ENCODE peak calls at places on chromosome 21, in six cellular contexts. P is upper lobe of left lung, Z is GM12878, W is HepG2, L is K562, Y is A549. O is an unnamed sample.

GRCh38 chr21:27173052-27173451 is 206.2 kb upstream of the ADAMTS5 start:
- ATAC-seq in P (no peak), Z (no peak), W (no peak), L (no peak), Y (no peak), O (peak)

GRCh38 chr21:26881504-26882228 is 36.5 kb upstream of the ADAMTS1 start:
- ATAC-seq in P (no peak), Z (no peak), W (no peak), L (no peak), Y (no peak), O (no peak)

GRCh38 chr21:39121600-39122355 is 61.5 kb downstream of the PSMG1 start:
- ATAC-seq in P (no peak), Z (no peak), W (no peak), L (no peak), Y (no peak), O (no peak)

GRCh38 chr21:30839304-30839703 is 9.7 kb upstream of the KRTAP7-1 start:
- ATAC-seq in P (no peak), Z (peak), W (peak), L (no peak), Y (no peak), O (no peak)

GRCh38 chr21:39319814-39320332 is 6.4 kb upstream of the BRWD1 start:
- ATAC-seq in P (no peak), Z (no peak), W (no peak), L (peak), Y (no peak), O (peak)

GRCh38 chr21:39845581-39846130 is 21.6 kb upstream of the PCP4 start:
- ATAC-seq in P (no peak), Z (no peak), W (no peak), L (no peak), Y (no peak), O (no peak)

GRCh38 chr21:17848228-17848627 is 29.1 kb upstream of the C21orf91 start:
- ATAC-seq in P (peak), Z (peak), W (no peak), L (peak), Y (no peak), O (peak)

GRCh38 chr21:39088831-39089380 is 94.3 kb downstream of the PSMG1 start:
- ATAC-seq in P (no peak), Z (no peak), W (peak), L (peak), Y (no peak), O (peak)

GRCh38 chr21:25176637-25177412 is 430.5 kb downstream of the MRPL39 start:
- ATAC-seq in P (no peak), Z (peak), W (no peak), L (no peak), Y (no peak), O (no peak)

GRCh38 chr21:38780879-38781278 is 24.9 kb upstream of the ETS2 start:
- ATAC-seq in P (no peak), Z (peak), W (no peak), L (no peak), Y (no peak), O (no peak)

GRCh38 chr21:17454315-17455027 is 58.4 kb upstream of the CXADR start:
- ATAC-seq in P (peak), Z (peak), W (peak), L (peak), Y (peak), O (no peak)

GRCh38 chr21:37193006-37193405 is 74.1 kb downstream of the VPS26C start:
- ATAC-seq in P (no peak), Z (no peak), W (no peak), L (no peak), Y (no peak), O (no peak)

GRCh38 chr21:37367301-37367757 is 756 bp downstream of the DYRK1A start:
- ATAC-seq in P (no peak), Z (no peak), W (no peak), L (no peak), Y (peak), O (no peak)

GRCh38 chr21:38196033-38196432 is 60.8 kb upstream of the KCNJ15 start:
- ATAC-seq in P (no peak), Z (no peak), W (no peak), L (no peak), Y (no peak), O (no peak)

GRCh38 chr21:37430184-37430821 is 63.7 kb downstream of the DYRK1A start:
- ATAC-seq in P (no peak), Z (no peak), W (peak), L (no peak), Y (no peak), O (no peak)

GRCh38 chr21:25360593-25360992 is 246.7 kb downstream of the MRPL39 start:
- ATAC-seq in P (no peak), Z (peak), W (no peak), L (no peak), Y (no peak), O (no peak)

GRCh38 chr21:38925923-38926322 is 120.2 kb downstream of the ETS2 start:
- ATAC-seq in P (no peak), Z (no peak), W (no peak), L (no peak), Y (peak), O (peak)

GRCh38 chr21:26366781-26367180 is 196.2 kb upstream of the APP start:
- ATAC-seq in P (no peak), Z (no peak), W (no peak), L (no peak), Y (no peak), O (no peak)

GRCh38 chr21:34911360-34911759 is 137.7 kb downstream of the RUNX1 start:
- ATAC-seq in P (peak), Z (no peak), W (no peak), L (no peak), Y (no peak), O (no peak)

GRCh38 chr21:28018741-28019669 is 973.7 kb downstream of the LTN1 start:
- ATAC-seq in P (peak), Z (peak), W (peak), L (no peak), Y (no peak), O (no peak)

GRCh38 chr21:38992737-38993136 is 187.0 kb downstream of the ETS2 start:
- ATAC-seq in P (no peak), Z (no peak), W (no peak), L (no peak), Y (no peak), O (no peak)

GRCh38 chr21:30206551-30207251 is 9.2 kb downstream of the CLDN8 start:
- ATAC-seq in P (no peak), Z (no peak), W (no peak), L (no peak), Y (peak), O (no peak)

GRCh38 chr21:31282095-31282709 is 61.9 kb downstream of the TIAM1 start:
- ATAC-seq in P (peak), Z (no peak), W (no peak), L (peak), Y (peak), O (peak)

GRCh38 chr21:14630556-14631069 is 84.5 kb upstream of the SAMSN1 start:
- ATAC-seq in P (no peak), Z (peak), W (no peak), L (peak), Y (no peak), O (no peak)

GRCh38 chr21:39087238-39087975 is 95.8 kb downstream of the PSMG1 start:
- ATAC-seq in P (no peak), Z (no peak), W (no peak), L (no peak), Y (no peak), O (no peak)

GRCh38 chr21:38914531-38915385 is 109.0 kb downstream of the ETS2 start:
- ATAC-seq in P (no peak), Z (no peak), W (peak), L (no peak), Y (no peak), O (no peak)

GRCh38 chr21:36047139-36047538 is 13.2 kb downstream of the SETD4 start:
- ATAC-seq in P (no peak), Z (no peak), W (no peak), L (no peak), Y (no peak), O (no peak)
- TF ChIP-seq EP300 in P (no peak), Z (no peak), W (no peak), L (no peak), Y (no peak), O (no peak)

GRCh38 chr21:45549670-45550463 is 7.6 kb upstream of the SLC19A1 start:
- ATAC-seq in P (no peak), Z (peak), W (no peak), L (no peak), Y (no peak), O (no peak)
- H3K27ac ChIP-seq in P (peak), Z (peak), W (no peak), L (no peak), Y (no peak), O (no peak)

GRCh38 chr21:41766883-41767605 is at the start of gene RIPK4:
- ATAC-seq in P (peak), Z (peak), W (peak), L (no peak), Y (peak), O (no peak)
- TF ChIP-seq POLR2A in P (no peak), Z (peak), W (peak), L (no peak), Y (peak), O (no peak)

GRCh38 chr21:33374080-33374873 is 28.9 kb upstream of the IFNGR2 start:
- ATAC-seq in P (peak), Z (peak), W (peak), L (peak), Y (peak), O (peak)
- TF ChIP-seq EP300 in P (no peak), Z (no peak), W (no peak), L (no peak), Y (no peak), O (no peak)

DNA sequence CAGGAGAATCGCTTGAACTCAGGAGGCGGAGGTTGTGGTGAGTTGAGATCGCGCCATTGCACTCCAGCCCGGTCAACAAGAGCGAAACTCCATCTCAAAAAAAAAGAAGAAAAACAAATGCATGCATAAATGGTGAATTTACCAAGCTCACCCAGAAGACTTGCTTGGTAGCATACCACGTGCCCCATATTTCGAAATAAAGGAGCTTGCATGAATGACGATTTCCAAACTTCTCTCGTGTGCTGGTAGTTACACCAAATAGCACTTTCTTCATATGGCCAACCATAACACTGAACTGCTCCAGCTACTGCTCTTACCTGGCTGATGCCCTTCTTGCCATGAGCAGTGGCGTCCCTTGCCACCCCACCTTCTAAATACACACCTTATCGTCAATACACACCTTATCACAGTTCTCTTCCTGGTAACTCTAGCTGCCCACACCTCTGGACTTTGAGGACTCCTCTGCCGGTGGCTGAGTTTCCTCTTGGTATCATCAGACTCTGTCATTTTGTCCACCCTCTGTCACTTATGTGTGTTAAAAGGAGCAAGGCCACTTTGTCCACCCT is 2.8 kb downstream of the DOP1B start:
- ATAC-seq in P (no peak), Z (no peak), W (no peak), L (no peak), Y (no peak), O (no peak)
- H3K27ac ChIP-seq in P (no peak), Z (no peak), W (no peak), L (no peak), Y (no peak), O (no peak)

DNA sequence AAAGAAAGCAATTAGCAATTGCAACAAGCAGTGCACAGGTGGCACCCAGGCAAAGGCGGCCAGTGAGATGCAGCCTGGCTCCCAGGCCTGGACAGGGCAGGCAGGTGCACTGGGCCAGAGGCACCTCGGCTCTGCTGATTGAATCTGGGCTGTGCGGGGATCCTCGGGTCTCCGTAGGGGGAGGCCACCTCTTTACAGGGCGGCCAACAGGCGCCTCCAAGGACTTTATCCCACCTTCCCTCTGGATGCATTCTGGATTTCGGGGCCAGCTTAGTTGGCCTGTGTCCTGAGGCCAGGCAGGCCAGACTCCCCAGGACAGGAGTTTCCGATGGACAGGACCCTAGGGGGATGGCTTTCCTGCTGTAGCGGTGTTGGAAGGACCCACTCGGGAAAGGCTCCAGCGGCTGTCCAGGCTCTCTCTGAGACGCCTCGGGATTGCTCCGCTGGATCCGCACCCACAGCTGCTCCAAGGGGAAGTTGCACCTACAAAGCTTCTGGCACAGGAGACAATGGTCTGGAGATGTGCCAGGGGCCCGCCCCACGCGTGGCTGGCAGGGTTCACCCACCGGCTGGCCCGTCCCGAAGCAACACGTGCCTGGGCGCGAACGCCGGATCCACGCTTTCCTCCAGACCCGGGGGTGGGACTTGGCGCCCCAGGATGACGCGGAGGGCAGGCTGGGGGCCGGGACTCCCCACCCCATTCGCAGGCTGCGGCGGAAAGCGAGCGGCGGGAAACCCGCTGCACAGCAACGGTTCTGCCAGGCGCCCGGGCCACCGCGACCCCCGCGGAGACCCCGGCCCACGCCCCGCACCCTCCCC is 810 bp downstream of the SLC19A1 start:
- ATAC-seq in P (peak), Z (peak), W (peak), L (peak), Y (peak), O (peak)
- TF ChIP-seq POLR2A in P (no peak), Z (peak), W (peak), L (peak), Y (peak), O (no peak)

DNA sequence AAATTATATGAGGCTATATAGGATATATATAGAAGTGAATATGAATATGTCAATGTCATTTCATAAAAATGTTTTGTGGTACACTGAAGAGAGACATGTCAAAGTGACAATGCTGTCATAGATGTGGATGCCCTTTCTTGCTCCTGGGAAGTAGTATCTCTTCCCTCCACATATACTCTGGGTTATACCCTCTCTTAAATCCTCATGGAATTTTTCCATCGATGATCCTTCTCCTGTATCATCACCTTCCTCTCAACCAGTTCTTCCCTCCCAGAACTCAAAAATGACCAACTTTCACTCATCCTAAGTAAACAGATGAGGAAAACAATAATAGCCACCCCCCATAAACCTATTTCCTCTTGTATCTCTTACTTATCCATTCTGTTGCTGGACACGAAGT is 351.5 kb downstream of the USP25 start:
- ATAC-seq in P (no peak), Z (no peak), W (no peak), L (no peak), Y (no peak), O (no peak)
- TF ChIP-seq EP300 in P (no peak), Z (no peak), W (no peak), L (no peak), Y (no peak), O (no peak)

DNA sequence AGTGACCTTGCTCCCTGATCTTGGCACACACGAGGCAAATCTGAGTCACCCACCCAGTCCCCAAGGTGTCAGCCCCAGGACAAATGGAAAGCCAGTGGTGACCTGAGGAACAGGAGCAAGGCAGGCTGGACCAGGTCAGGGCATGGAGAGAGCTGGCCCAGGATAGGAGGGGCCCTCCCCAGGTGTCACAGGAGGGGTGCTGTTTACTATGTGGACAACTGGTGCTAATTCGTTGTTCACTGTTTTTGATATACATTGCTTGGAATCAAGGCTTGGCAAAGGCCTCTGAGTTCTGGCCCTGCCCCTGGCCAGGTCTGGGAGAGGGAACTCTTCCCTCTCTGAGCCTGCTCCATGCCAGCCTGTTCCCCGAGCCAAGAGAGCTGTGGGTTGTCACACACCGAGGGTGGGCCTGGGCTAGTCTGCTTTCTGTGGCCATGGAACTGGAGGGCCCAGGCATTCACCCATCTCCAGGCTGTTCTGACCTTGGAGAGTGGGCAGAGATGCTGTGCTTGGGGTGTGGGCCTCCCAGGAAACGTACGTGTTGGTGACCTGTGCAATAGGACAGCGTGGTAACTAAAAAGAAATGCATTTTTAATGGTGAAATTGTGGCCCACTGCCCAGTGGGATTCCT is 41.8 kb downstream of the CRYAA start:
- ATAC-seq in P (peak), Z (no peak), W (peak), L (no peak), Y (peak), O (no peak)
- H3K27ac ChIP-seq in P (no peak), Z (no peak), W (no peak), L (no peak), Y (peak), O (no peak)

GRCh38 chr21:45011911-45012660 is 62.3 kb upstream of the ADARB1 start:
- ATAC-seq in P (peak), Z (no peak), W (peak), L (peak), Y (peak), O (peak)

GRCh38 chr21:45010860-45011259 is 63.5 kb upstream of the ADARB1 start:
- ATAC-seq in P (no peak), Z (no peak), W (no peak), L (no peak), Y (no peak), O (no peak)

GRCh38 chr21:45011426-45011825 is 63.0 kb upstream of the ADARB1 start:
- ATAC-seq in P (no peak), Z (no peak), W (no peak), L (no peak), Y (no peak), O (no peak)

GRCh38 chr21:45013271-45013841 is 61.0 kb upstream of the ADARB1 start:
- ATAC-seq in P (no peak), Z (peak), W (peak), L (peak), Y (peak), O (no peak)

GRCh38 chr21:45012661-45013270 is 61.6 kb upstream of the ADARB1 start:
- ATAC-seq in P (no peak), Z (no peak), W (peak), L (peak), Y (peak), O (no peak)
- TF ChIP-seq POLR2A in P (no peak), Z (no peak), W (peak), L (no peak), Y (no peak), O (no peak)

GRCh38 chr21:16124397-16125130 is 394.8 kb downstream of the USP25 start:
- ATAC-seq in P (no peak), Z (no peak), W (no peak), L (no peak), Y (peak), O (peak)
- TF ChIP-seq EP300 in P (no peak), Z (no peak), W (no peak), L (no peak), Y (no peak), O (no peak)